ENCODE peak calls at places on chromosomes 3 and 15, in four cellular contexts. C, W, T and K are unnamed samples.

GRCh38 chr3:167733961-167734497 is 663 bp downstream of the PDCD10 start:
- DNase-seq in C (no peak), W (no peak), T (no peak), K (no peak)

GRCh38 chr3:169563775-169564059 is 99.8 kb downstream of the MECOM start:
- DNase-seq in C (no peak), T (no peak), W (no peak), K (no peak)

GRCh38 chr3:51391566-51392300 is 648 bp downstream of the RBM15B start:
- DNase-seq in W (no peak), T (no peak), C (peak), K (no peak)

GRCh38 chr15:60798821-60799220 is 319.9 kb upstream of the ICE2 start:
- DNase-seq in W (no peak), C (peak), T (peak), K (no peak)

GRCh38 chr3:96478496-96478895 is 335.9 kb upstream of the EPHA6 start:
- DNase-seq in W (no peak), T (no peak), C (no peak), K (peak)

GRCh38 chr15:59165726-59166125 is 40.9 kb upstream of the LDHAL6B start:
- DNase-seq in W (no peak), C (no peak), T (no peak), K (no peak)

GRCh38 chr3:23872330-23872729 is 44.5 kb downstream of the NKIRAS1 start:
- DNase-seq in C (no peak), W (no peak), T (no peak), K (no peak)

GRCh38 chr3:40864146-40864782 is 335.0 kb upstream of the CTNNB1 start:
- DNase-seq in C (no peak), W (no peak), T (no peak), K (no peak)

GRCh38 chr3:127006781-127007436 is 24.0 kb downstream of the PLXNA1 start:
- DNase-seq in T (no peak), C (no peak), W (no peak), K (no peak)

GRCh38 chr3:45135959-45136358 is 10.2 kb downstream of the CDCP1 start:
- DNase-seq in T (no peak), C (no peak), W (no peak), K (no peak)

GRCh38 chr3:42637001-42637400 is 16.5 kb upstream of the ZBTB47 start:
- DNase-seq in C (no peak), W (no peak), T (no peak), K (no peak)

GRCh38 chr15:67035886-67036285 is 29.5 kb upstream of the SMAD3 start:
- DNase-seq in C (no peak), T (no peak), W (no peak), K (no peak)

GRCh38 chr3:58066842-58067241 is 58.6 kb downstream of the FLNB start:
- DNase-seq in W (no peak), C (no peak), T (no peak), K (peak)

GRCh38 chr3:26236511-26236910 is 386.1 kb upstream of the LRRC3B start:
- DNase-seq in W (no peak), C (no peak), T (peak), K (no peak)

GRCh38 chr15:84828433-84828908 is 11.3 kb downstream of the ALPK3 start:
- DNase-seq in T (no peak), C (no peak), W (no peak), K (no peak)

GRCh38 chr3:50674349-50675178 is at the start of gene DOCK3:
- DNase-seq in C (peak), T (peak), W (no peak), K (no peak)

GRCh38 chr3:115961390-115961789 is 338.1 kb downstream of the GAP43 start:
- DNase-seq in W (no peak), C (no peak), T (no peak), K (no peak)

GRCh38 chr15:44591326-44591725 is 54.4 kb downstream of the EIF3J start:
- DNase-seq in W (no peak), T (no peak), C (no peak), K (no peak)

GRCh38 chr3:99242271-99242670 is 340.8 kb upstream of the DCBLD2 start:
- DNase-seq in W (no peak), C (no peak), T (no peak), K (no peak)

GRCh38 chr15:80474751-80475295 is 70.6 kb downstream of the ARNT2 start:
- DNase-seq in W (no peak), T (no peak), C (no peak), K (no peak)

GRCh38 chr3:196414469-196414868 is 17.8 kb downstream of the UBXN7 start:
- DNase-seq in W (no peak), T (no peak), C (no peak), K (no peak)

GRCh38 chr3:177013681-177014280 is 183.5 kb downstream of the TBL1XR1 start:
- DNase-seq in T (no peak), C (no peak), W (no peak), K (no peak)

GRCh38 chr3:198028718-198029117 is 68.7 kb downstream of the LMLN start:
- DNase-seq in T (no peak), C (no peak), W (no peak), K (no peak)